ENCODE peak calls at places on chromosome 20, in eight cellular contexts. One of them, this sample, is unnamed.

GRCh38 chr20:16526433-16527380 is 46.5 kb downstream of the KIF16B start:
- DNase-seq in choroid plexus epithelial cell: no peak
- DNase-seq in fibroblast of lung: peak; percentile 28
- DNase-seq in T47D: no peak
- DNase-seq in HTR-8/SVneo: no peak
- DNase-seq in activated gamma-delta T cell treated with Interleukin-2 at 50 U/mL for 16 hours: no peak
- DNase-seq in CD4-positive, CD25-positive, alpha-beta regulatory T cell: no peak
- DNase-seq in foreskin fibroblast: no peak
- DNase-seq in this sample: no peak

GRCh38 chr20:11585752-11586352 is 331.8 kb upstream of the BTBD3 start:
- DNase-seq in choroid plexus epithelial cell: peak; percentile 64
- DNase-seq in HTR-8/SVneo: peak; percentile 3
- DNase-seq in activated gamma-delta T cell treated with Interleukin-2 at 50 U/mL for 16 hours: no peak
- DNase-seq in CD4-positive, CD25-positive, alpha-beta regulatory T cell: no peak
- DNase-seq in T47D: no peak
- DNase-seq in foreskin fibroblast: peak; percentile 3
- DNase-seq in fibroblast of lung: peak; percentile 9
- DNase-seq in this sample: peak; percentile 14

GRCh38 chr20:47878601-47879004 is 93.3 kb upstream of the SULF2 start:
- DNase-seq in foreskin fibroblast: no peak
- DNase-seq in activated gamma-delta T cell treated with Interleukin-2 at 50 U/mL for 16 hours: no peak
- DNase-seq in CD4-positive, CD25-positive, alpha-beta regulatory T cell: no peak
- DNase-seq in choroid plexus epithelial cell: no peak
- DNase-seq in fibroblast of lung: no peak
- DNase-seq in T47D: no peak
- DNase-seq in HTR-8/SVneo: no peak
- DNase-seq in this sample: no peak

GRCh38 chr20:8433286-8433685 is 301.2 kb downstream of the PLCB1 start:
- DNase-seq in T47D: no peak
- DNase-seq in activated gamma-delta T cell treated with Interleukin-2 at 50 U/mL for 16 hours: no peak
- DNase-seq in choroid plexus epithelial cell: no peak
- DNase-seq in fibroblast of lung: no peak
- DNase-seq in HTR-8/SVneo: no peak
- DNase-seq in CD4-positive, CD25-positive, alpha-beta regulatory T cell: no peak
- DNase-seq in foreskin fibroblast: no peak
- DNase-seq in this sample: no peak

GRCh38 chr20:18679020-18679419 is 91.2 kb downstream of the DTD1 start:
- DNase-seq in HTR-8/SVneo: no peak
- DNase-seq in CD4-positive, CD25-positive, alpha-beta regulatory T cell: peak; percentile 2
- DNase-seq in fibroblast of lung: peak; percentile 28
- DNase-seq in activated gamma-delta T cell treated with Interleukin-2 at 50 U/mL for 16 hours: no peak
- DNase-seq in T47D: no peak
- DNase-seq in choroid plexus epithelial cell: peak; percentile 48
- DNase-seq in foreskin fibroblast: no peak
- DNase-seq in this sample: no peak

GRCh38 chr20:52291109-52291508 is 99.5 kb upstream of the ZFP64 start:
- DNase-seq in activated gamma-delta T cell treated with Interleukin-2 at 50 U/mL for 16 hours: no peak
- DNase-seq in HTR-8/SVneo: no peak
- DNase-seq in CD4-positive, CD25-positive, alpha-beta regulatory T cell: no peak
- DNase-seq in T47D: no peak
- DNase-seq in foreskin fibroblast: no peak
- DNase-seq in choroid plexus epithelial cell: no peak
- DNase-seq in fibroblast of lung: no peak
- DNase-seq in this sample: no peak

GRCh38 chr20:50101900-50102299 is 11.1 kb downstream of the UBE2V1 start:
- DNase-seq in T47D: no peak
- DNase-seq in fibroblast of lung: no peak
- DNase-seq in CD4-positive, CD25-positive, alpha-beta regulatory T cell: no peak
- DNase-seq in HTR-8/SVneo: no peak
- DNase-seq in choroid plexus epithelial cell: no peak
- DNase-seq in activated gamma-delta T cell treated with Interleukin-2 at 50 U/mL for 16 hours: no peak
- DNase-seq in foreskin fibroblast: no peak
- DNase-seq in this sample: no peak

GRCh38 chr20:10513931-10514575 is 78.9 kb downstream of the SLX4IP start:
- DNase-seq in HTR-8/SVneo: no peak
- DNase-seq in activated gamma-delta T cell treated with Interleukin-2 at 50 U/mL for 16 hours: no peak
- DNase-seq in CD4-positive, CD25-positive, alpha-beta regulatory T cell: no peak
- DNase-seq in choroid plexus epithelial cell: peak; percentile 55
- DNase-seq in foreskin fibroblast: peak; percentile 49
- DNase-seq in T47D: no peak
- DNase-seq in fibroblast of lung: peak; percentile 36
- DNase-seq in this sample: peak; percentile 56

GRCh38 chr20:32984196-32984595 is 20.0 kb downstream of the SUN5 start:
- DNase-seq in choroid plexus epithelial cell: no peak
- DNase-seq in CD4-positive, CD25-positive, alpha-beta regulatory T cell: no peak
- DNase-seq in activated gamma-delta T cell treated with Interleukin-2 at 50 U/mL for 16 hours: no peak
- DNase-seq in fibroblast of lung: no peak
- DNase-seq in foreskin fibroblast: no peak
- DNase-seq in HTR-8/SVneo: no peak
- DNase-seq in T47D: no peak
- DNase-seq in this sample: no peak

GRCh38 chr20:3652217-3652616 is 11.0 kb downstream of the GFRA4 start:
- DNase-seq in T47D: no peak
- DNase-seq in choroid plexus epithelial cell: no peak
- DNase-seq in fibroblast of lung: no peak
- DNase-seq in CD4-positive, CD25-positive, alpha-beta regulatory T cell: no peak
- DNase-seq in HTR-8/SVneo: no peak
- DNase-seq in activated gamma-delta T cell treated with Interleukin-2 at 50 U/mL for 16 hours: no peak
- DNase-seq in foreskin fibroblast: no peak
- DNase-seq in this sample: no peak

GRCh38 chr20:38210741-38211140 is 45.7 kb upstream of the TGM2 start:
- DNase-seq in foreskin fibroblast: no peak
- DNase-seq in choroid plexus epithelial cell: no peak
- DNase-seq in fibroblast of lung: no peak
- DNase-seq in T47D: no peak
- DNase-seq in HTR-8/SVneo: no peak
- DNase-seq in CD4-positive, CD25-positive, alpha-beta regulatory T cell: no peak
- DNase-seq in activated gamma-delta T cell treated with Interleukin-2 at 50 U/mL for 16 hours: no peak
- DNase-seq in this sample: no peak